ENCODE peak calls at places on chromosomes 3 and 15, in nine cellular contexts. Z, P, V, Q, L, T, B, E and H are unnamed samples.

GRCh38 chr3:150240891-150241290 is 167.2 kb upstream of the TSC22D2 start:
- DNase-seq in B (no peak), P (no peak), L (no peak), T (no peak), E (no peak), Q (no peak), V (no peak), Z (no peak), H (no peak)

GRCh38 chr3:196517919-196518318 is 2.8 kb upstream of the SMCO1 start:
- DNase-seq in L (no peak), Z (no peak), Q (no peak), V (no peak), E (no peak), T (no peak), B (no peak), P (no peak), H (peak)

GRCh38 chr3:152916753-152917279 is 81.9 kb downstream of the P2RY1 start:
- DNase-seq in B (no peak), Z (no peak), L (no peak), P (no peak), T (no peak), E (no peak), V (no peak), Q (no peak), H (no peak)

GRCh38 chr3:40580494-40581091 is 55.8 kb downstream of the ZNF621 start:
- DNase-seq in E (peak), P (no peak), Q (peak), Z (peak), T (peak), B (peak), V (peak), L (peak), H (peak)

GRCh38 chr3:125280966-125281365 is 68.4 kb upstream of the SLC12A8 start:
- DNase-seq in Q (no peak), L (no peak), V (peak), Z (no peak), B (no peak), T (no peak), P (no peak), E (no peak), H (peak)

GRCh38 chr3:190970560-190970959 is 108.1 kb upstream of the GMNC start:
- DNase-seq in P (no peak), Q (no peak), E (no peak), V (no peak), Z (no peak), B (no peak), L (no peak), T (no peak), H (no peak)

GRCh38 chr3:64627471-64628321 is 60.1 kb downstream of the ADAMTS9 start:
- DNase-seq in P (no peak), B (no peak), E (no peak), L (no peak), Z (peak), T (no peak), V (no peak), Q (no peak), H (no peak)

GRCh38 chr3:179702271-179702947 is 49.6 kb downstream of the USP13 start:
- DNase-seq in Q (no peak), L (no peak), P (no peak), E (no peak), B (no peak), T (no peak), Z (no peak), V (no peak), H (no peak)

GRCh38 chr3:52193059-52193458 is 4.9 kb upstream of the ALAS1 start:
- DNase-seq in L (no peak), B (no peak), E (peak), T (no peak), V (peak), Q (no peak), Z (peak), P (no peak), H (no peak)

GRCh38 chr3:49269443-49269842 is 7.6 kb downstream of the C3orf62 start:
- DNase-seq in Z (no peak), E (no peak), V (no peak), B (no peak), T (no peak), L (no peak), Q (no peak), P (no peak), H (no peak)

GRCh38 chr15:55231455-55231854 is 34.7 kb upstream of the RSL24D1 start:
- DNase-seq in T (no peak), E (no peak), L (no peak), B (no peak), P (no peak), Q (no peak), V (no peak), Z (no peak), H (no peak)

GRCh38 chr15:48550822-48551525 is 94.5 kb downstream of the FBN1 start:
- DNase-seq in T (no peak), Z (no peak), P (no peak), L (no peak), V (no peak), Q (no peak), E (no peak), B (no peak), H (no peak)

GRCh38 chr3:120569224-120569915 is 26.8 kb upstream of the NDUFB4 start:
- DNase-seq in L (no peak), P (no peak), B (no peak), T (no peak), Z (no peak), Q (no peak), E (no peak), V (no peak), H (no peak)

GRCh38 chr3:122183521-122183892 is at the start of gene CASR:
- DNase-seq in P (no peak), L (no peak), Q (no peak), B (no peak), T (peak), V (peak), Z (no peak), E (no peak), H (no peak)

GRCh38 chr15:75213768-75214221 is 12.1 kb downstream of the C15orf39 start:
- DNase-seq in E (no peak), B (no peak), L (no peak), T (no peak), P (no peak), Z (no peak), V (no peak), Q (no peak), H (no peak)

GRCh38 chr3:64440498-64440897 is 215.2 kb upstream of the PRICKLE2 start:
- DNase-seq in Z (no peak), E (peak), P (no peak), Q (no peak), L (no peak), T (no peak), B (no peak), V (peak), H (no peak)

GRCh38 chr15:25684521-25685215 is 178.5 kb downstream of the ATP10A start:
- DNase-seq in L (no peak), B (no peak), P (no peak), Q (no peak), V (peak), E (no peak), Z (no peak), T (no peak), H (no peak)

GRCh38 chr3:72539856-72540255 is 308.4 kb downstream of the SHQ1 start:
- DNase-seq in T (no peak), Q (no peak), L (no peak), E (no peak), V (no peak), B (no peak), P (no peak), Z (no peak), H (no peak)

GRCh38 chr3:192915724-192916123 is 1.9 kb downstream of the MB21D2 start:
- DNase-seq in T (no peak), Z (no peak), V (no peak), P (peak), L (no peak), B (no peak), E (no peak), Q (no peak), H (no peak)

GRCh38 chr3:160486459-160486869 is 36.9 kb upstream of the TRIM59 start:
- DNase-seq in E (no peak), B (no peak), L (no peak), Q (no peak), T (no peak), V (no peak), Z (no peak), P (no peak), H (peak)

GRCh38 chr15:65092911-65093792 is 16.6 kb downstream of the KBTBD13 start:
- DNase-seq in T (no peak), Q (no peak), P (no peak), V (no peak), Z (peak), L (no peak), B (no peak), E (no peak), H (no peak)

GRCh38 chr3:71495708-71496472 is 87.6 kb downstream of the FOXP1 start:
- DNase-seq in V (peak), Z (no peak), P (no peak), L (no peak), T (no peak), E (no peak), B (no peak), Q (no peak), H (no peak)

GRCh38 chr3:15097889-15098288 is 1.1 kb downstream of the RBSN start:
- DNase-seq in Z (no peak), V (no peak), B (no peak), Q (no peak), T (no peak), E (no peak), P (no peak), L (peak), H (no peak)

GRCh38 chr3:131564812-131565211 is 62.0 kb upstream of the MRPL3 start:
- DNase-seq in E (no peak), B (no peak), P (no peak), Q (no peak), L (no peak), Z (no peak), T (no peak), V (no peak), H (no peak)

GRCh38 chr3:65742914-65743313 is 295.8 kb downstream of the MAGI1 start:
- DNase-seq in Z (no peak), T (no peak), Q (no peak), P (no peak), B (no peak), E (no peak), L (no peak), V (no peak), H (no peak)

GRCh38 chr3:8441969-8442559 is 59.6 kb upstream of the LMCD1 start:
- DNase-seq in V (peak), L (no peak), Z (no peak), T (peak), P (no peak), E (no peak), Q (no peak), B (no peak), H (peak)

GRCh38 chr3:47012342-47013230 is 33.1 kb downstream of the NBEAL2 start:
- DNase-seq in Q (no peak), V (no peak), E (no peak), T (no peak), B (no peak), P (no peak), L (no peak), Z (peak), H (no peak)

GRCh38 chr3:111735271-111735758 is 123.8 kb upstream of the PHLDB2 start:
- DNase-seq in V (peak), Q (no peak), T (no peak), Z (no peak), P (no peak), E (no peak), L (no peak), B (no peak), H (no peak)

GRCh38 chr15:68315495-68316007 is 38.0 kb downstream of the FEM1B start:
- DNase-seq in B (no peak), P (no peak), Q (no peak), V (no peak), L (no peak), Z (peak), T (peak), E (no peak), H (peak)

GRCh38 chr3:37054370-37054769 is 61.1 kb downstream of the MLH1 start:
- DNase-seq in Z (no peak), P (no peak), Q (no peak), L (no peak), T (no peak), V (no peak), E (no peak), B (no peak), H (no peak)

GRCh38 chr15:56733131-56734012 is at the start of gene ZNF280D:
- DNase-seq in Q (peak), P (peak), E (peak), V (peak), L (peak), T (peak), Z (peak), B (peak), H (peak)

GRCh38 chr3:8937064-8938020 is 25.9 kb downstream of the RAD18 start:
- DNase-seq in V (peak), P (no peak), Q (no peak), B (no peak), Z (no peak), L (no peak), T (no peak), E (no peak), H (no peak)